ENCODE peak calls at places on chromosomes 4 and X, in seven cellular contexts. W is MM.1S, N is colonic mucosa, G is K562, I is PC-3, J is cardiac muscle cell, O is tibial nerve. Z is an unnamed sample.
A peak's percentile ranks its signal among the peaks of the same experiment; 100 is the strongest.

GRCh38 chrX:2145672-2146412 is 354.9 kb downstream of the DHRSX start:
- DNase-seq in N (no peak), W (no peak), G (no peak), O (no peak), J (no peak), I (no peak), Z (no peak)

GRCh38 chrX:68652327-68652930 is 5.0 kb downstream of the STARD8 start:
- DNase-seq in G (peak; percentile 21), I (no peak), N (no peak), O (no peak), W (no peak), J (no peak), Z (no peak)

GRCh38 chrX:45714864-45715263 is 514.2 kb upstream of the DIPK2B start:
- DNase-seq in I (peak; percentile 97), G (no peak), W (no peak), J (peak; percentile 46), O (no peak), N (peak; percentile 32), Z (no peak)

GRCh38 chrX:17706676-17707075 is 30.6 kb upstream of the SCML1 start:
- DNase-seq in O (no peak), N (no peak), G (no peak), W (no peak), J (peak; percentile 45), I (peak; percentile 43), Z (no peak)

GRCh38 chrX:16023790-16024734 is 99.3 kb upstream of the GRPR start:
- DNase-seq in W (no peak), G (no peak), O (no peak), J (peak; percentile 24), N (no peak), I (peak; percentile 73), Z (no peak)

GRCh38 chr4:137635596-137635995 is 103.3 kb upstream of the PCDH18 start:
- DNase-seq in W (no peak), O (no peak), J (peak; percentile 75), G (no peak), N (no peak), I (no peak), Z (no peak)

GRCh38 chr4:4182835-4183568 is 43.7 kb downstream of the OTOP1 start:
- DNase-seq in G (peak; percentile 48), J (peak; percentile 28), O (no peak), N (no peak), I (peak; percentile 45), W (peak; percentile 48), Z (peak; percentile 51)

GRCh38 chrX:40012039-40012799 is 85.5 kb downstream of the BCOR start:
- DNase-seq in O (no peak), I (peak; percentile 70), W (no peak), G (no peak), N (peak; percentile 47), J (peak; percentile 65), Z (peak; percentile 40)

GRCh38 chrX:107207089-107207488 is 678 bp downstream of the DNAAF6 start:
- DNase-seq in G (peak; percentile 67), N (no peak), I (no peak), J (no peak), W (no peak), O (no peak), Z (no peak)

GRCh38 chr4:151806511-151806927 is 45.7 kb upstream of the GATB start:
- DNase-seq in N (no peak), I (peak; percentile 32), G (no peak), W (no peak), J (peak; percentile 54), O (no peak), Z (no peak)

GRCh38 chr4:167622481-167623240 is 388.4 kb upstream of the SPOCK3 start:
- DNase-seq in N (peak; percentile 34), W (peak; percentile 57), G (peak; percentile 50), J (peak; percentile 74), O (no peak), I (peak; percentile 69), Z (peak; percentile 74)

GRCh38 chrX:16870095-16870860 is at the start of gene RBBP7:
- DNase-seq in J (peak; percentile 94), G (peak; percentile 93), N (peak; percentile 94), I (peak; percentile 90), O (peak; percentile 78), W (peak; percentile 86), Z (peak; percentile 96)

GRCh38 chrX:12984629-12985303 is 9.9 kb downstream of the TMSB4X start:
- DNase-seq in O (no peak), I (peak; percentile 95), N (no peak), J (peak; percentile 56), W (no peak), G (peak; percentile 56), Z (no peak)

GRCh38 chr4:88803600-88804096 is 106.0 kb upstream of the NAP1L5 start:
- DNase-seq in I (peak; percentile 93), J (peak; percentile 93), O (peak; percentile 17), W (no peak), G (no peak), N (peak; percentile 79), Z (no peak)

DNA sequence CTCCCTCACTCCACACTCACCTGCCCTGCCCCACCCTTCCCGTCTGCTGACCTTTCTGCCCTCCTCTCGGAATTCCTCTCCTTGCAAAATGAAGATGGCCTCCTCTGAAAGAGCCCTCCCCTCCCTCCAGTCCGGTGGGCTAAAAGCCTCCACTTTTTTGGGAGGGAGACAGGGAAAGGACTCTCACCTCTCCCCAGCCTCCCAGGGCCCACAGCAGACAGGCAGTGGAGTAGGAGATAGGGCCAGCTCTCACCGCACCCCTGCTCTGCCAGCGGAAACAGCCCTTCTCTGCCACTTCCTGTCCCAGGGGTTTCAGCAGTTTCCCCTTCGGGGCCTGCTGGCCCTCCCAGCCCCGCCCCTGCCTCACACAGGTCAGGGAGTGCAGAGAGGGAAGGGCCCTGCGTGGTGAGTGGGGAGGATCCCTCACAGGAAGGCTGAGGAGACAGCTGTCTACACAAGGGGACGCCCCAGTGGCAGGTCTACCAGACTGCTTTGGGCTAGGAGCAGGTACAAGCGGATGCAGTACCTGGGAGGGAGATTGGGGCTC is 18.2 kb downstream of the ELF4 start:
- DNase-seq in W (peak; percentile 93), J (no peak), G (peak; percentile 88), O (no peak), I (no peak), N (peak; percentile 75), Z (peak; percentile 58)
- TF ChIP-seq CTCF in W (peak; percentile 30), J (no peak), G (peak; percentile 49), O (no peak), I (no peak), N (no peak), Z (peak; percentile 7)

DNA sequence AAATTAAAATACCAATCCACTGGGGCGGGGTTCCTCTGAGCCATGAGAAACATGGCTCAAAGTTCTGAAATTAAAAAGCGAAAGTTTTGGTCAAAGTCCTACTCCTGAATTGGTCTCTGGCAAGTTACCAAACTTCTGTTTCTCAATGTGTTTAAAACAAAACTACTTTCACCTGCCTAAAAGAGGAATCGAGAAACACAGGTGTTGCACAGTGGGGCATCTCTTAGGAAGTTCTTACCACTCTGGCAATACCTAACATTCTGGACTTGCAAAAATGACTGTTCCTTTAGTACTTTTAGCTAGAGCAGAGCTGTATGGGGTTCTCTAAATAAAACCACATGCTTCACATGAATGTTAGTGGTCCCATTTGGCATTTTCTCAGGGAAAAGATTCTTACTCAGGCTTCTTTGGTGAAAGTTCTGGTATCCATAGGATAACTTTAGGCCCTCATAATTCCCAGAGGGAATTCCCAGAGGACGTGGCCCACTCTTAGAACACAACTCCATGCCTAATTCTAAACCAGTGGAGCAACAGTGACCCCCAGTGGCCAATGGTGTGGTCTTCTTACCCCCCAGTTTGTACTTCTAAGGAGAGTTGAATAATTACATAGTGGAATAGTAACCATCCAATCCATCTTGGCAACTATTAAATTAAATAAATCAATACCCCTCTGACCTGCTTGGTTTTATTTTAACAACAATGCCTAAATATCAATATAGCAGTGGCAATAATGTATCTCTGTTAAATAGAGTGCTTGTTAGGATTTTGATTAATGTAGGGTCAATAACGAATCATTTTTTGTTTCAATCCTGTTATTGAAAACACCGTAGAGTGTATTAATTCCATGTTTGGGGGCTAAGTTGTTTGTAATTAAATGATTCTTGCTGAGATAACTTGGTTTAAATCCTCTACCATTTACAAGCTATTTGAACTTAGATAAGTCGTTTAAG is 21.9 kb downstream of the BMP3 start:
- DNase-seq in N (peak; percentile 86), O (peak; percentile 48), G (peak; percentile 69), I (peak; percentile 74), J (peak; percentile 76), W (peak; percentile 96), Z (peak; percentile 73)
- H3K27ac ChIP-seq in N (no peak overlapping the region), O (no peak overlapping the region), G (no peak overlapping the region), I (no peak overlapping the region), J (no peak overlapping the region), W (no peak overlapping the region), Z (no peak overlapping the region)

GRCh38 chr4:184746532-184746870 is 12.6 kb upstream of the CENPU start:
- DNase-seq in J (peak; percentile 96), G (no peak), I (peak; percentile 82), W (no peak), N (peak; percentile 41), O (no peak), Z (no peak)
- H3K4me3 ChIP-seq in J (no peak overlapping the region), G (no peak overlapping the region), I (peak overlapping the region; percentile 37), W (peak overlapping the region; percentile 16), N (no peak overlapping the region), O (no peak overlapping the region), Z (no peak overlapping the region)

DNA sequence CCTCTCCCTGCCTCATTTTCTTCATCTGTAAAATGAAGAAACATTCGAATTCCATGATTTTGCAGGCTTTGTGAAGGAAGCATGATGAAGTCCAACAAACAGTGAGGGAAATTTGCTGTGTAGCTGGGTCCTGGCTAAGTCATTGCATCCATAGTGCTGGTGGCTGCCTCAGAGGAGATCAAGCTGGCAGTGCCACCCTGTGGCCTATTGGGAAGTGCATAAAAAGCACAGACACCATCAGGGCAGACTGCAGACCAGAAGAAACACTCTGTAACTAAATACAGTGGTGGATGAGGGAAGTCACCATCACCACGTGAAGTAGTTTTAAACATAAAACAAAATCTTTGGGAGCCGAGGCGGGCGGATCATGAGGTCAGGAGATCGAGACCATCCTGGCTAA is 40.7 kb upstream of the DDX3X start:
- DNase-seq in I (peak; percentile 37), J (no peak), N (no peak), G (no peak), W (peak; percentile 7), O (no peak), Z (peak; percentile 37)
- TF ChIP-seq CTCF in I (peak; percentile 59), J (no peak), N (no peak), G (peak; percentile 1), W (peak; percentile 29), O (no peak), Z (peak; percentile 55)

GRCh38 chr4:184732126-184732525 is 1.8 kb downstream of the CENPU start:
- DNase-seq in G (peak; percentile 9), N (peak; percentile 37), W (no peak), O (no peak), J (no peak), I (peak; percentile 91), Z (no peak)
- H3K27ac ChIP-seq in G (no peak overlapping the region), N (no peak overlapping the region), W (peak overlapping the region; percentile 80), O (no peak overlapping the region), J (no peak overlapping the region), I (peak overlapping the region; percentile 71), Z (peak overlapping the region; percentile 96)

GRCh38 chrX:19798423-19798822 is 89.0 kb downstream of the SH3KBP1 start:
- DNase-seq in G (no peak), O (no peak), I (peak; percentile 14), J (no peak), W (no peak), N (no peak), Z (no peak)
- H3K4me3 ChIP-seq in G (no peak overlapping the region), O (no peak overlapping the region), I (no peak overlapping the region), J (no peak overlapping the region), W (no peak overlapping the region), N (no peak overlapping the region), Z (no peak overlapping the region)

GRCh38 chr4:2673157-2673556 is 83.0 kb downstream of the TNIP2 start:
- DNase-seq in N (no peak), J (no peak), G (peak; percentile 20), W (no peak), O (no peak), I (peak; percentile 2), Z (no peak)
- TF ChIP-seq CTCF in N (no peak), J (peak; percentile 41), G (peak; percentile 49), W (peak; percentile 27), O (no peak), I (peak; percentile 44), Z (peak; percentile 42)

Z was measured in WERI-Rb-1.